ENCODE peak calls at places on chromosome 9, in five cellular contexts. M is uterus, X is H1, C is HCT116, D is adrenal gland. F is an unnamed sample.

GRCh38 chr9:88219601-88220000 is 81.3 kb upstream of the SPATA31C2 start:
- DNase-seq in M (no peak), D (no peak), X (no peak), C (no peak), F (no peak)

GRCh38 chr9:127777368-127777960 is 1.0 kb downstream of the SH2D3C start:
- DNase-seq in C (no peak), M (no peak), D (no peak), X (no peak), F (no peak)

GRCh38 chr9:26181836-26182235 is 503.6 kb upstream of the TUSC1 start:
- DNase-seq in M (no peak), C (no peak), D (no peak), X (no peak), F (no peak)

GRCh38 chr9:4308482-4308881 is 8.6 kb upstream of the GLIS3 start:
- DNase-seq in C (no peak), X (no peak), D (no peak), M (no peak), F (no peak)

GRCh38 chr9:115637661-115638060 is 515.9 kb upstream of the PAPPA start:
- DNase-seq in C (no peak), D (no peak), X (no peak), M (no peak), F (no peak)

GRCh38 chr9:6915635-6916034 is 157.9 kb downstream of the KDM4C start:
- DNase-seq in M (no peak), X (no peak), C (no peak), D (no peak), F (no peak)

GRCh38 chr9:35051069-35051967 is 21.1 kb downstream of the VCP start:
- DNase-seq in D (peak; percentile 72), C (peak; percentile 27), X (peak; percentile 84), M (peak; percentile 50), F (peak; percentile 66)

GRCh38 chr9:121153642-121154041 is 48.0 kb downstream of the RAB14 start:
- DNase-seq in M (no peak), X (no peak), C (no peak), D (no peak), F (no peak)

GRCh38 chr9:68974431-68974830 is 39.5 kb downstream of the PRKACG start:
- DNase-seq in D (no peak), M (no peak), C (no peak), X (no peak), F (no peak)
- TF ChIP-seq POLR2A in D (no peak), M (no peak), C (no peak), X (no peak), F (no peak)

GRCh38 chr9:83219924-83220438 is 157.0 kb upstream of the RASEF start:
- DNase-seq in M (no peak), D (no peak), X (no peak), C (no peak), F (no peak)

GRCh38 chr9:83220737-83221136 is 157.8 kb upstream of the RASEF start:
- DNase-seq in X (no peak), C (no peak), M (no peak), D (peak; percentile 35), F (no peak)

GRCh38 chr9:83218411-83219090 is 155.6 kb upstream of the RASEF start:
- DNase-seq in D (no peak), C (no peak), M (no peak), X (no peak), F (no peak)

GRCh38 chr9:83219154-83219923 is 156.4 kb upstream of the RASEF start:
- DNase-seq in D (peak; percentile 84), C (peak; percentile 47), X (peak; percentile 93), M (peak; percentile 67), F (peak; percentile 59)
- H3K4me1 ChIP-seq in D (peaks cover 17% of the 10 kb centered on the region), C (peaks cover 18% of the 10 kb centered on the region), X (no peaks in the 10 kb centered on the region), M (no peaks in the 10 kb centered on the region), F (peaks cover 11% of the 10 kb centered on the region)

GRCh38 chr9:350354-350753 is 135.7 kb downstream of the DOCK8 start:
- DNase-seq in M (no peak), X (no peak), D (no peak), C (no peak), F (no peak)
- H3K4me3 ChIP-seq in M (no peak overlapping the region), X (no peak overlapping the region), D (no peak overlapping the region), C (no peak overlapping the region), F (no peak overlapping the region)

GRCh38 chr9:23081377-23081776 is 634.8 kb downstream of the DMRTA1 start:
- DNase-seq in D (no peak), M (no peak), X (no peak), C (no peak), F (no peak)
- TF ChIP-seq POLR2A in D (no peak), M (no peak), X (no peak), C (no peak), F (no peak)